ENCODE peak calls at places on chromosomes 3 and 15, in ten cellular contexts. One of them, this sample, is unnamed. For H3K4me1 and H3K36me3, the result is how much of the 10 kb centered on the place peaks cover.

GRCh38 chr15:78914027-78914764 is 30.6 kb downstream of the CTSH start:
- DNase-seq in ovary: peak
- DNase-seq in stomach: peak
- DNase-seq in cardiac muscle cell: no peak
- DNase-seq in spleen: no peak
- DNase-seq in adrenal gland: peak
- DNase-seq in endothelial cell of umbilical vein: no peak
- DNase-seq in hepatocyte: no peak
- DNase-seq in uterus: peak
- DNase-seq in psoas muscle: peak
- DNase-seq in this sample: peak

GRCh38 chr3:12222765-12223485 is 64.2 kb upstream of the TIMP4 start:
- DNase-seq in adrenal gland: no peak
- DNase-seq in psoas muscle: no peak
- DNase-seq in endothelial cell of umbilical vein: no peak
- DNase-seq in spleen: no peak
- DNase-seq in cardiac muscle cell: peak
- DNase-seq in ovary: no peak
- DNase-seq in uterus: no peak
- DNase-seq in stomach: no peak
- DNase-seq in hepatocyte: no peak
- DNase-seq in this sample: no peak

GRCh38 chr3:183033746-183034145 is 53.4 kb upstream of the DCUN1D1 start:
- DNase-seq in cardiac muscle cell: no peak
- DNase-seq in ovary: no peak
- DNase-seq in spleen: no peak
- DNase-seq in hepatocyte: no peak
- DNase-seq in uterus: no peak
- DNase-seq in psoas muscle: no peak
- DNase-seq in endothelial cell of umbilical vein: no peak
- DNase-seq in adrenal gland: no peak
- DNase-seq in stomach: no peak
- DNase-seq in this sample: no peak

GRCh38 chr3:18124501-18124900 is 300.6 kb downstream of the SATB1 start:
- DNase-seq in uterus: no peak
- DNase-seq in psoas muscle: no peak
- DNase-seq in ovary: no peak
- DNase-seq in cardiac muscle cell: peak
- DNase-seq in endothelial cell of umbilical vein: no peak
- DNase-seq in stomach: no peak
- DNase-seq in spleen: no peak
- DNase-seq in adrenal gland: no peak
- DNase-seq in hepatocyte: no peak
- DNase-seq in this sample: no peak

GRCh38 chr15:90264649-90265048 is 823 bp upstream of the NGRN start:
- DNase-seq in psoas muscle: no peak
- DNase-seq in stomach: peak
- DNase-seq in spleen: peak
- DNase-seq in hepatocyte: peak
- DNase-seq in cardiac muscle cell: no peak
- DNase-seq in ovary: no peak
- DNase-seq in adrenal gland: no peak
- DNase-seq in uterus: no peak
- DNase-seq in endothelial cell of umbilical vein: peak
- DNase-seq in this sample: no peak

GRCh38 chr3:156017636-156018035 is 102.7 kb upstream of the KCNAB1 start:
- DNase-seq in psoas muscle: no peak
- DNase-seq in adrenal gland: no peak
- DNase-seq in uterus: no peak
- DNase-seq in ovary: no peak
- DNase-seq in endothelial cell of umbilical vein: no peak
- DNase-seq in stomach: no peak
- DNase-seq in cardiac muscle cell: no peak
- DNase-seq in hepatocyte: no peak
- DNase-seq in spleen: no peak
- DNase-seq in this sample: no peak

GRCh38 chr15:79378394-79379158 is 53.6 kb upstream of the MINAR1 start:
- DNase-seq in hepatocyte: no peak
- DNase-seq in stomach: no peak
- DNase-seq in cardiac muscle cell: no peak
- DNase-seq in spleen: no peak
- DNase-seq in uterus: no peak
- DNase-seq in adrenal gland: no peak
- DNase-seq in psoas muscle: no peak
- DNase-seq in ovary: no peak
- DNase-seq in endothelial cell of umbilical vein: peak
- DNase-seq in this sample: no peak

GRCh38 chr15:91022075-91022831 is at the start of gene VPS33B:
- DNase-seq in cardiac muscle cell: peak
- DNase-seq in adrenal gland: peak
- DNase-seq in stomach: peak
- DNase-seq in uterus: peak
- DNase-seq in endothelial cell of umbilical vein: peak
- DNase-seq in hepatocyte: peak
- DNase-seq in ovary: peak
- DNase-seq in psoas muscle: peak
- DNase-seq in spleen: peak
- DNase-seq in this sample: peak

GRCh38 chr3:182435860-182436259 is 357.4 kb upstream of the ATP11B start:
- DNase-seq in spleen: no peak
- DNase-seq in psoas muscle: no peak
- DNase-seq in stomach: no peak
- DNase-seq in uterus: no peak
- DNase-seq in hepatocyte: no peak
- DNase-seq in endothelial cell of umbilical vein: no peak
- DNase-seq in adrenal gland: no peak
- DNase-seq in cardiac muscle cell: no peak
- DNase-seq in ovary: no peak
- DNase-seq in this sample: no peak

GRCh38 chr3:127829537-127829936 is 7.2 kb upstream of the MGLL start:
- DNase-seq in stomach: no peak
- DNase-seq in adrenal gland: no peak
- DNase-seq in uterus: no peak
- DNase-seq in endothelial cell of umbilical vein: no peak
- DNase-seq in cardiac muscle cell: no peak
- DNase-seq in spleen: no peak
- DNase-seq in psoas muscle: no peak
- DNase-seq in hepatocyte: no peak
- DNase-seq in ovary: no peak
- DNase-seq in this sample: no peak

GRCh38 chr3:100810671-100811070 is 101.4 kb downstream of the TFG start:
- DNase-seq in hepatocyte: no peak
- DNase-seq in spleen: no peak
- DNase-seq in stomach: no peak
- DNase-seq in adrenal gland: no peak
- DNase-seq in uterus: no peak
- DNase-seq in endothelial cell of umbilical vein: no peak
- DNase-seq in ovary: no peak
- DNase-seq in cardiac muscle cell: peak
- DNase-seq in psoas muscle: no peak
- DNase-seq in this sample: no peak

GRCh38 chr15:57160823-57161560 is 215.3 kb upstream of the CGNL1 start:
- DNase-seq in stomach: no peak
- DNase-seq in cardiac muscle cell: no peak
- DNase-seq in adrenal gland: no peak
- DNase-seq in psoas muscle: no peak
- DNase-seq in endothelial cell of umbilical vein: no peak
- DNase-seq in uterus: no peak
- DNase-seq in hepatocyte: no peak
- DNase-seq in spleen: no peak
- DNase-seq in ovary: no peak
- DNase-seq in this sample: no peak

GRCh38 chr3:136818851-136819783 is at the start of gene SLC35G2:
- DNase-seq in cardiac muscle cell: peak
- DNase-seq in endothelial cell of umbilical vein: peak
- DNase-seq in stomach: peak
- DNase-seq in hepatocyte: peak
- DNase-seq in psoas muscle: peak
- DNase-seq in ovary: peak
- DNase-seq in uterus: peak
- DNase-seq in spleen: peak
- DNase-seq in adrenal gland: peak
- DNase-seq in this sample: peak

GRCh38 chr3:2098398-2099027 is at the start of gene CNTN4:
- DNase-seq in ovary: peak
- DNase-seq in spleen: no peak
- DNase-seq in cardiac muscle cell: peak
- DNase-seq in stomach: peak
- DNase-seq in uterus: peak
- DNase-seq in hepatocyte: peak
- DNase-seq in psoas muscle: peak
- DNase-seq in adrenal gland: no peak
- DNase-seq in endothelial cell of umbilical vein: no peak
- DNase-seq in this sample: peak

GRCh38 chr3:171622126-171622525 is 161.9 kb upstream of the TNIK start:
- DNase-seq in psoas muscle: no peak
- DNase-seq in spleen: no peak
- DNase-seq in cardiac muscle cell: no peak
- DNase-seq in hepatocyte: no peak
- DNase-seq in adrenal gland: no peak
- DNase-seq in ovary: no peak
- DNase-seq in endothelial cell of umbilical vein: no peak
- DNase-seq in uterus: no peak
- DNase-seq in stomach: no peak
- DNase-seq in this sample: no peak

GRCh38 chr15:82880704-82881103 is 71.3 kb downstream of the WHAMM start:
- DNase-seq in stomach: no peak
- DNase-seq in psoas muscle: no peak
- DNase-seq in hepatocyte: no peak
- DNase-seq in adrenal gland: no peak
- DNase-seq in cardiac muscle cell: no peak
- DNase-seq in uterus: no peak
- DNase-seq in endothelial cell of umbilical vein: no peak
- DNase-seq in ovary: no peak
- DNase-seq in spleen: no peak
- DNase-seq in this sample: no peak

DNA sequence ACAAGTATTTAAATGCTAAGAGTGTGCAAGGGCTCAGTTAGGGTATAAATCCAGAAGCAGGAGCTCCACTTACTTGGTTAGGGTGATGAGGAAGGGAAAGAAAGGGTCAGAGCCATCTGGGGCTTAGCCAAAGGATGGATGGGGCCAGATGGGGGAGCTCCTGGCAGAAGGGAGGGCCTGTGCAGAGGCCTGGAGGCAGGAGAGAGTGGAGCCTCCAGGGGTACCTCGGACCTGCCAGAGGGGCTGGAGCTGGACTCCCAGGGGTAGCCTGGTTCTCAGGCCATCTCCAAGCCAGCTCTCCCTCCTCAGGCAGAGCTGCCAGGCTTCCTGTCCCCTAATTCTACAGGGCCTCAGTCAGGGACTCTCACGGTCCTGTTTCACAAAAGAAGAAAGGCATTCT is 506.3 kb downstream of the SHQ1 start:
- DNase-seq in uterus: no peak
- DNase-seq in stomach: no peak
- DNase-seq in cardiac muscle cell: no peak
- DNase-seq in psoas muscle: no peak
- DNase-seq in adrenal gland: no peak
- DNase-seq in hepatocyte: no peak
- DNase-seq in endothelial cell of umbilical vein: no peak
- DNase-seq in spleen: peak
- DNase-seq in ovary: peak
- DNase-seq in this sample: no peak
- H3K4me1 ChIP-seq in uterus: under half
- H3K4me1 ChIP-seq in stomach: under half
- H3K4me1 ChIP-seq in cardiac muscle cell: under half
- H3K4me1 ChIP-seq in psoas muscle: under half
- H3K4me1 ChIP-seq in adrenal gland: under half
- H3K4me1 ChIP-seq in hepatocyte: under half
- H3K4me1 ChIP-seq in endothelial cell of umbilical vein: under half
- H3K4me1 ChIP-seq in spleen: under half
- H3K4me1 ChIP-seq in ovary: under half
- H3K4me1 ChIP-seq in this sample: under half

GRCh38 chr15:64969401-64969800 is 20.3 kb downstream of the SPG21 start:
- DNase-seq in hepatocyte: no peak
- DNase-seq in psoas muscle: no peak
- DNase-seq in stomach: no peak
- DNase-seq in endothelial cell of umbilical vein: no peak
- DNase-seq in adrenal gland: no peak
- DNase-seq in spleen: no peak
- DNase-seq in uterus: no peak
- DNase-seq in cardiac muscle cell: no peak
- DNase-seq in ovary: no peak
- DNase-seq in this sample: no peak
- H3K36me3 ChIP-seq in hepatocyte: under half
- H3K36me3 ChIP-seq in psoas muscle: under half
- H3K36me3 ChIP-seq in stomach: half or more
- H3K36me3 ChIP-seq in endothelial cell of umbilical vein: under half
- H3K36me3 ChIP-seq in adrenal gland: under half
- H3K36me3 ChIP-seq in spleen: half or more
- H3K36me3 ChIP-seq in uterus: under half
- H3K36me3 ChIP-seq in cardiac muscle cell: under half
- H3K36me3 ChIP-seq in ovary: under half
- H3K36me3 ChIP-seq in this sample: half or more

DNA sequence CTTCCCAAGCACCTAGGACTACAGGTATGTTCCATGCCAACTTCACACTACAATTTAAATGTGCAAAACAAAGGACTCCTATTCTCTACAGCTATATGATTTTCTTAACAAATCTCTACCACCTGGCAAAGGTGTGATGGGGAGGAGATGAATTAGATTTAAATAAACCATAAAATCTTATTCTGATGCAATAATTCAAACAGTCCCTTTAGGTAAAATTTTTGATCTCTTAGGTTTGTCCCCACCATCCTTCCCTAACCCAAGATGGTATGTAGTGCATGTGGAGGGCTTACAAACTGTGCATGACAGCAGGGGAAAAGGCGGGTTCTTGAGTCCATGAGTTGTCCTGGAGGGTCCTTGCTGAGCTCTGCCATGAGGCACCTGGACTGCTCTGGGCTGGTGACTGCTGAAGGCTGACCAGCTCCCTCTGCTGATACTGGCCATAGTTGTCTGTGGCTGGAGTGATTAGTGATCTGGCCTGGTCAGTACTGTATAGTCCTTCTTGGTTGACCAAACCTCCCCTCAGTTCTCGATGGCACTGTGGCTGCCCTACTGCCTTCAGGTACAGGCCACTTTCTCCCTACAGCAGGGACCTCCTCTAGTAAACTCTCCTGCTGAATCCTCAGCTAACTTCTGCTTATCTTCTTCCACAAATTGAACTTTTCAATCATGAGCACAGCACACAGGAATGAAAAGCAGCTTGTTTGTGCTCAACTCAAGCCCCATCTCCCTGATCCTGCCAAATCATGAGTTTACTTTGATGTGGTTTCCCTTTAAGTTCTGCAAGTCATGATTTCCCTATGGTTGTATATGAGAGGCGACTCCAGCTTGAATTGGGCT is 30.1 kb downstream of the CFAP161 start:
- DNase-seq in adrenal gland: no peak
- DNase-seq in uterus: no peak
- DNase-seq in stomach: no peak
- DNase-seq in hepatocyte: no peak
- DNase-seq in psoas muscle: no peak
- DNase-seq in ovary: no peak
- DNase-seq in spleen: no peak
- DNase-seq in endothelial cell of umbilical vein: no peak
- DNase-seq in cardiac muscle cell: peak
- DNase-seq in this sample: no peak
- TF ChIP-seq CTCF in adrenal gland: no peak
- TF ChIP-seq CTCF in uterus: no peak
- TF ChIP-seq CTCF in stomach: no peak
- TF ChIP-seq CTCF in hepatocyte: no peak
- TF ChIP-seq CTCF in psoas muscle: no peak
- TF ChIP-seq CTCF in ovary: no peak
- TF ChIP-seq CTCF in spleen: no peak
- TF ChIP-seq CTCF in endothelial cell of umbilical vein: peak
- TF ChIP-seq CTCF in cardiac muscle cell: no peak
- TF ChIP-seq CTCF in this sample: no peak

GRCh38 chr15:60255390-60255789 is 142.4 kb downstream of the ANXA2 start:
- DNase-seq in uterus: no peak
- DNase-seq in adrenal gland: no peak
- DNase-seq in stomach: no peak
- DNase-seq in psoas muscle: no peak
- DNase-seq in spleen: no peak
- DNase-seq in ovary: no peak
- DNase-seq in hepatocyte: peak
- DNase-seq in cardiac muscle cell: no peak
- DNase-seq in endothelial cell of umbilical vein: peak
- DNase-seq in this sample: no peak
- H3K4me1 ChIP-seq in uterus: under half
- H3K4me1 ChIP-seq in adrenal gland: under half
- H3K4me1 ChIP-seq in stomach: under half
- H3K4me1 ChIP-seq in psoas muscle: under half
- H3K4me1 ChIP-seq in spleen: under half
- H3K4me1 ChIP-seq in ovary: under half
- H3K4me1 ChIP-seq in hepatocyte: under half
- H3K4me1 ChIP-seq in cardiac muscle cell: under half
- H3K4me1 ChIP-seq in endothelial cell of umbilical vein: under half
- H3K4me1 ChIP-seq in this sample: under half